ENCODE peak calls at places on chromosomes 3 and 15, in six cellular contexts. U, Q, E, L, O and N are unnamed samples.

GRCh38 chr3:159560214-159561004 is 428.2 kb upstream of the IL12A start:
- DNase-seq in Q (peak; percentile 54), L (no peak), O (no peak), U (no peak), E (no peak), N (no peak)

GRCh38 chr3:58965870-58966269 is 84.0 kb downstream of the CFAP20DC start:
- DNase-seq in O (no peak), E (no peak), L (no peak), U (no peak), Q (no peak), N (no peak)

GRCh38 chr3:49415931-49416601 is 3.8 kb downstream of the TCTA start:
- DNase-seq in O (no peak), Q (no peak), L (peak; percentile 47), U (no peak), E (no peak), N (no peak)

GRCh38 chr3:177968891-177969290 is 567.3 kb upstream of the KCNMB2 start:
- DNase-seq in Q (no peak), L (no peak), U (peak; percentile 24), E (no peak), O (no peak), N (no peak)

GRCh38 chr3:4935347-4935746 is 43.9 kb upstream of the BHLHE40 start:
- DNase-seq in U (no peak), O (no peak), L (no peak), E (no peak), Q (no peak), N (no peak)

GRCh38 chr15:96553006-96553405 is 222.5 kb downstream of the NR2F2 start:
- DNase-seq in Q (no peak), L (no peak), U (peak; percentile 7), O (no peak), E (no peak), N (no peak)

GRCh38 chr15:83626171-83626802 is 27.6 kb upstream of the ADAMTSL3 start:
- DNase-seq in L (no peak), Q (no peak), U (no peak), O (no peak), E (no peak), N (no peak)

GRCh38 chr3:184663756-184664155 is 48.1 kb downstream of the MAGEF1 start:
- DNase-seq in U (peak; percentile 6), L (no peak), E (no peak), O (no peak), Q (peak; percentile 44), N (no peak)

GRCh38 chr15:58179206-58179605 is 41.0 kb downstream of the AQP9 start:
- DNase-seq in U (no peak), E (no peak), L (no peak), Q (no peak), O (no peak), N (no peak)

GRCh38 chr3:40631341-40631995 is 106.7 kb downstream of the ZNF621 start:
- DNase-seq in Q (no peak), L (no peak), E (no peak), U (no peak), O (no peak), N (no peak)

GRCh38 chr3:141557961-141558706 is 71.3 kb downstream of the RASA2 start:
- DNase-seq in U (no peak), O (no peak), Q (no peak), E (peak; percentile 27), L (no peak), N (no peak)

GRCh38 chr3:129185774-129186173 is 2.1 kb upstream of the CNBP start:
- DNase-seq in L (no peak), Q (no peak), E (no peak), O (no peak), U (no peak), N (no peak)

GRCh38 chr3:27358372-27358771 is 10.8 kb downstream of the NEK10 start:
- DNase-seq in U (no peak), O (no peak), Q (no peak), L (no peak), E (no peak), N (no peak)